ENCODE peak calls at places on chromosomes 2 and 18, in four cellular contexts. X, C, V and B are unnamed samples.
A peak's percentile ranks its signal among the peaks of the same experiment; 100 is the strongest.

GRCh38 chr2:33000986-33001385 is 54.2 kb downstream of the LTBP1 start:
- DNase-seq in X (no peak), V (no peak), C (peak; percentile 61), B (peak; percentile 17)

GRCh38 chr18:48493856-48494255 is 45.0 kb upstream of the CTIF start:
- DNase-seq in V (no peak), C (peak; percentile 35), X (no peak), B (peak; percentile 47)

GRCh38 chr2:160205511-160205910 is 5.4 kb upstream of the ITGB6 start:
- DNase-seq in C (peak; percentile 96), V (no peak), X (no peak), B (peak; percentile 89)

GRCh38 chr2:184611221-184612085 is 13.1 kb downstream of the ZNF804A start:
- DNase-seq in X (no peak), V (no peak), C (peak; percentile 49), B (peak; percentile 63)

GRCh38 chr2:74632209-74632938 is 15.8 kb downstream of the M1AP start:
- DNase-seq in C (peak; percentile 5), V (no peak), X (no peak), B (peak; percentile 43)

GRCh38 chr2:239819974-239820555 is 205.1 kb downstream of the NDUFA10 start:
- DNase-seq in X (no peak), C (no peak), V (peak; percentile 4), B (no peak)

GRCh38 chr2:106332054-106332453 is 136.2 kb downstream of the RGPD3 start:
- DNase-seq in C (no peak), X (no peak), V (no peak), B (no peak)

GRCh38 chr18:68915066-68915465 is 117.2 kb downstream of the CCDC102B start:
- DNase-seq in X (no peak), V (no peak), C (no peak), B (no peak)

GRCh38 chr2:230902180-230902899 is 22.7 kb downstream of the GPR55 start:
- DNase-seq in V (peak; percentile 69), X (no peak), C (peak; percentile 81), B (peak; percentile 84)

GRCh38 chr2:238693337-238694093 is 154.4 kb upstream of the TWIST2 start:
- DNase-seq in C (no peak), X (no peak), V (no peak), B (no peak)

GRCh38 chr2:238129166-238130010 is 9.1 kb upstream of the KLHL30 start:
- DNase-seq in V (no peak), X (no peak), C (no peak), B (no peak)

GRCh38 chr18:70015127-70015526 is 67.5 kb upstream of the CD226 start:
- DNase-seq in C (peak; percentile 10), V (no peak), X (no peak), B (no peak)

GRCh38 chr2:145751634-145752033 is 1231.7 kb upstream of the ZEB2 start:
- DNase-seq in X (no peak), C (peak; percentile 78), V (no peak), B (peak; percentile 69)

GRCh38 chr2:9631976-9632700 is 1.3 kb upstream of the YWHAQ start:
- DNase-seq in C (peak; percentile 33), V (no peak), X (no peak), B (no peak)